ENCODE peak calls at places on chromosomes 3 and 15, in six cellular contexts. W is fibroblast of the aortic adventitia; N is GM03348; I is HS-5; J is stimulated activated CD4-positive, alpha-beta T cell treated with anti-CD3 and anti-CD28 coated beads, Interleukin-4, amount 100 ng/mL, for 1 hour; L is amniotic stem cell. X is an unnamed sample.

GRCh38 chr3:52029053-52029452 is 27.3 kb downstream of the DUSP7 start:
- DNase-seq in W (no peak), N (no peak), I (no peak), J (no peak), L (no peak), X (no peak)

GRCh38 chr15:67187351-67187854 is 67.1 kb downstream of the AAGAB start:
- DNase-seq in W (peak), N (no peak), I (no peak), J (no peak), L (no peak), X (no peak)

GRCh38 chr15:101043911-101044624 is 124.9 kb downstream of the LRRK1 start:
- DNase-seq in W (no peak), N (no peak), I (no peak), J (no peak), L (no peak), X (no peak)

GRCh38 chr15:88985547-88986393 is 72.6 kb upstream of the MFGE8 start:
- DNase-seq in W (no peak), N (no peak), I (no peak), J (no peak), L (no peak), X (no peak)

GRCh38 chr3:10511809-10512494 is 6.6 kb upstream of the ATP2B2 start:
- DNase-seq in W (peak), N (no peak), I (no peak), J (no peak), L (no peak), X (no peak)

GRCh38 chr3:177944228-177944661 is 592.0 kb upstream of the KCNMB2 start:
- DNase-seq in W (no peak), N (no peak), I (no peak), J (no peak), L (no peak), X (no peak)

GRCh38 chr15:62389887-62390792 is 225.1 kb upstream of the C2CD4B start:
- DNase-seq in W (peak), N (peak), I (no peak), J (peak), L (peak), X (peak)

GRCh38 chr15:96334017-96334704 is 3.7 kb downstream of the NR2F2 start:
- DNase-seq in W (no peak), N (no peak), I (no peak), J (no peak), L (no peak), X (peak)

GRCh38 chr3:11612515-11613184 is 31.1 kb downstream of the VGLL4 start:
- DNase-seq in W (no peak), N (no peak), I (no peak), J (no peak), L (no peak), X (no peak)

X was measured in lung.